ENCODE peak calls at places on chromosomes 13 and 19, in eight cellular contexts. U, P, M, Y, F, E, I and X are unnamed samples. For H3K9me3, the result is how much of the 10 kb centered on the place peaks cover.

GRCh38 chr19:35641515-35642151 is at the start of gene ETV2:
- DNase-seq in U (no peak), P (peak), M (no peak), Y (no peak), F (no peak), E (peak), I (peak), X (no peak)

GRCh38 chr13:38395505-38395803 is 45.8 kb downstream of the UFM1 start:
- DNase-seq in U (no peak), P (no peak), M (no peak), Y (no peak), F (no peak), E (no peak), I (no peak), X (no peak)

GRCh38 chr13:33918199-33918932 is 100.4 kb downstream of the RFC3 start:
- DNase-seq in U (no peak), P (no peak), M (no peak), Y (no peak), F (no peak), E (peak), I (no peak), X (no peak)

GRCh38 chr19:43511324-43511723 is 6.8 kb upstream of the PHLDB3 start:
- DNase-seq in U (no peak), P (no peak), M (no peak), Y (no peak), F (no peak), E (no peak), I (no peak), X (no peak)

GRCh38 chr13:66210677-66211076 is 1019.5 kb downstream of the PCDH9 start:
- DNase-seq in U (no peak), P (no peak), M (no peak), Y (no peak), F (no peak), E (no peak), I (no peak), X (no peak)

GRCh38 chr19:50414850-50415660 is 3.7 kb upstream of the SPIB start:
- DNase-seq in U (peak), P (peak), M (peak), Y (no peak), F (peak), E (peak), I (peak), X (peak)

GRCh38 chr13:25847145-25847544 is 204.7 kb downstream of the SHISA2 start:
- DNase-seq in U (no peak), P (no peak), M (no peak), Y (no peak), F (no peak), E (no peak), I (no peak), X (no peak)

GRCh38 chr13:37667631-37668161 is 69.1 kb upstream of the POSTN start:
- DNase-seq in U (no peak), P (no peak), M (no peak), Y (no peak), F (no peak), E (no peak), I (no peak), X (no peak)

GRCh38 chr13:50589651-50590054 is 253.8 kb downstream of the DLEU7 start:
- DNase-seq in U (no peak), P (no peak), M (no peak), Y (no peak), F (no peak), E (no peak), I (no peak), X (no peak)

GRCh38 chr13:66503890-66504289 is 726.2 kb downstream of the PCDH9 start:
- DNase-seq in U (no peak), P (no peak), M (no peak), Y (no peak), F (no peak), E (no peak), I (peak), X (no peak)

GRCh38 chr19:50205681-50206138 is 2.3 kb downstream of the MYH14 start:
- DNase-seq in U (no peak), P (no peak), M (peak), Y (peak), F (peak), E (no peak), I (peak), X (no peak)

GRCh38 chr19:46726551-46726950 is 9.6 kb upstream of the PRKD2 start:
- DNase-seq in U (no peak), P (no peak), M (no peak), Y (no peak), F (no peak), E (no peak), I (no peak), X (no peak)

GRCh38 chr19:43504426-43505185 is at the start of gene PHLDB3:
- DNase-seq in U (peak), P (peak), M (peak), Y (peak), F (peak), E (peak), I (no peak), X (peak)

GRCh38 chr19:52229524-52229923 is 39.7 kb downstream of the PPP2R1A start:
- DNase-seq in U (no peak), P (no peak), M (no peak), Y (no peak), F (no peak), E (no peak), I (no peak), X (no peak)

GRCh38 chr19:903266-903797 is 9.7 kb downstream of the R3HDM4 start:
- DNase-seq in U (peak), P (no peak), M (no peak), Y (no peak), F (no peak), E (no peak), I (peak), X (no peak)

GRCh38 chr13:65470781-65471180 is 1759.4 kb downstream of the PCDH9 start:
- DNase-seq in U (no peak), P (no peak), M (no peak), Y (no peak), F (no peak), E (no peak), I (no peak), X (no peak)

GRCh38 chr19:1250374-1251232 is 2.2 kb downstream of the MIDN start:
- DNase-seq in U (peak), P (no peak), M (peak), Y (no peak), F (peak), E (peak), I (peak), X (peak)

GRCh38 chr19:29946645-29947044 is 4.6 kb downstream of the URI1 start:
- DNase-seq in U (no peak), P (no peak), M (no peak), Y (no peak), F (no peak), E (no peak), I (no peak), X (no peak)

GRCh38 chr19:29945017-29945416 is 3.0 kb downstream of the URI1 start:
- DNase-seq in U (no peak), P (no peak), M (no peak), Y (no peak), F (no peak), E (no peak), I (no peak), X (no peak)

GRCh38 chr19:29944415-29945012 is 2.5 kb downstream of the URI1 start:
- DNase-seq in U (no peak), P (no peak), M (no peak), Y (no peak), F (no peak), E (no peak), I (no peak), X (no peak)

GRCh38 chr19:29945433-29945832 is 3.4 kb downstream of the URI1 start:
- DNase-seq in U (no peak), P (no peak), M (no peak), Y (no peak), F (no peak), E (no peak), I (no peak), X (no peak)

DNA sequence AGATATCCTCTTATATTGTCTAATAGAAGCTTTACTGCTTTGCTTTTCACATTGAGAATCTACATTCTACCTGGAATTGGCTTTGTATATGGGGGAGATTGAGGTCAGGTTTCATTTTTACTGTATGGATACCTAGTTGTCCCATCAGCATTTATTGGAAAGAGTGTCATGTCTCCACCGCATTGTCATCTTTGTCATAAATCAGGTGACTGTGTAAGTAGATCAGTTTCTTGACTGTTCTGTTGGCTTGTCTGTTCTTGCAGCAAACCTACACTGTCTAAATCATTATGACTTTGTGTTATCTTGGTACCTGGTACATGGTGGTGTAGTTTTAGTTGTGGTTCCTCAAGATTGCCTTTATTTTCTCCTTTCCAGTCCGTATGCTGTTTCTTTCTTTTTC is 5.8 kb downstream of the URI1 start:
- DNase-seq in U (no peak), P (no peak), M (no peak), Y (no peak), F (no peak), E (no peak), I (no peak), X (no peak)
- H3K27ac ChIP-seq in U (peak), P (no peak), M (no peak), Y (no peak), F (no peak), E (no peak), I (no peak), X (no peak)

DNA sequence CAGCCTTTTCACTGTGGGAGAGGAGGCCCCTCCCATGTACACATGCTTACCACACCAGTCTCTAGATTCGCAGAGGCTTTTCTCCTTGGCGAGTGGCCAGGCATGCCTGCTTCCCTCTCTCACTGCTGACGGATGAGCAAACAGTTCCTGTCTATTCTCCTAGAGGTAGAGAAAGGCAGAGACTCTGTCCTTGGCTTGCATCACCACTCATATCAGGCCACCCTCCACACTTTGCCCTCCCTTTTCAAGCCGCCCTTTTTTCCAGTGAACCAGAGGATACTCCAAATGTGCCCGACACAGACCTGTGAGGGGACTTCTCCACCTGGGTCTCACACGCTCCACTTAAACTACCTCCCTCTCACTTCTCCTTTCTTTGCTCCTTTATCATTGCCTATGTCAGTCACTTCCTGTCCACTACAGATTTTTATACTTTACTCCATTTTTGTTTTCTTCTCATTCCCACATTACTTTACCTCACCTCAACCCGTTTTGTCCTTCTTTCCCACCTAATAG is 284.6 kb downstream of the DNAJC15 start:
- DNase-seq in U (peak), P (peak), M (peak), Y (peak), F (peak), E (peak), I (peak), X (no peak)
- TF ChIP-seq CTCF in U (no peak), P (no peak), M (no peak), Y (no peak), F (no peak), E (no peak), I (no peak), X (no peak)

DNA sequence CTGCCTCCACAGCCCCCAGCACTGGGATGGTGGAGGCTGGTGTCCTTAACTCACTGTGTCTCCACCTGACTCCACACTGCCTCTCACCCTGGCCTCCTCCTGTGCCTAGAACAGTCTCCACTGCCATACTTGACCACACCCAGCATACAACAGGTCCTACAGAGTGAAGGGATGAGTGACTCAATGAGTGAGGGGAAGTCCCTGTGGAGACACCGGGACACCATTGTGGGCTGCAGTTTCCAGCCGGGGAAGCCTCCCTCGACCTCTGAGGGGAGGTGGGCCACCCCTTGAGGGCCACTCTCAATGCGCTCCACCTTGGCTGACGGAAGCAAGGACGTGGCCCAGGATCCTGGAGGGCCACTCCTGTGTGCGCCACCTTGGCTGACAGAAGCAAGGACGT is 2.8 kb upstream of the ZNF135 start:
- DNase-seq in U (no peak), P (no peak), M (no peak), Y (no peak), F (no peak), E (no peak), I (no peak), X (no peak)
- H3K9me3 ChIP-seq in U (under half), P (half or more), M (under half), Y (under half), F (under half), E (under half), I (under half), X (half or more)

DNA sequence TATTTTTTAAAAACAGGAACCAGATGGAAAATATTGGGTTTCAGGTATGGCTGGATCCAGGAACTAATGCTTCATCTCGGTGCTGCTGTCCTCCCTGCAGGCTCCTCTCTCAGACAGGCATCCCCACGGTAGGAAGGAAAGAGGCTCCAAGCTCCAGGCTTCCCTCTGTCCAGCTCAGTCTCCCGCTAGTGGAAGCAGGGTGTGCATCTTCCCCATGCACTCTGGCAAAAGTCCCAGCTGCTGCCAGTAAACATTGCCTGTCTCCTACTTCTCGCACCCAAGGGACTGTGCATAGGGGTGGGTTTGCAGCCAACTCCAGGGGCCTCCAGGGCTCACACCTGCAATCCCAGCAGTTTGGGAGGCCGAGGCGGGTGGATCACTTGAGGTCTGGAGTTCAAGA is 29.2 kb downstream of the IL12RB1 start:
- DNase-seq in U (peak), P (peak), M (no peak), Y (no peak), F (no peak), E (no peak), I (no peak), X (no peak)
- H3K27ac ChIP-seq in U (peak), P (peak), M (peak), Y (peak), F (no peak), E (no peak), I (no peak), X (peak)

GRCh38 chr13:74136089-74136658 is 2.0 kb upstream of the KLF12 start:
- DNase-seq in U (peak), P (peak), M (no peak), Y (peak), F (peak), E (peak), I (no peak), X (peak)
- TF ChIP-seq CTCF in U (no peak), P (no peak), M (no peak), Y (no peak), F (no peak), E (no peak), I (no peak), X (no peak)

GRCh38 chr13:30738526-30738925 is 3.2 kb downstream of the ALOX5AP start:
- DNase-seq in U (no peak), P (no peak), M (no peak), Y (no peak), F (no peak), E (peak), I (peak), X (no peak)

GRCh38 chr13:30738946-30739528 is 3.7 kb downstream of the ALOX5AP start:
- DNase-seq in U (no peak), P (no peak), M (no peak), Y (no peak), F (no peak), E (no peak), I (no peak), X (no peak)

GRCh38 chr13:30736921-30737320 is 1.6 kb downstream of the ALOX5AP start:
- DNase-seq in U (no peak), P (no peak), M (no peak), Y (no peak), F (no peak), E (no peak), I (no peak), X (no peak)

GRCh38 chr13:30736461-30736860 is 1.1 kb downstream of the ALOX5AP start:
- DNase-seq in U (no peak), P (no peak), M (no peak), Y (no peak), F (no peak), E (no peak), I (no peak), X (no peak)

GRCh38 chr13:30737511-30738342 is 2.4 kb downstream of the ALOX5AP start:
- DNase-seq in U (no peak), P (no peak), M (no peak), Y (no peak), F (no peak), E (no peak), I (no peak), X (no peak)
- H3K9me3 ChIP-seq in U (under half), P (under half), M (under half), Y (under half), F (under half), E (under half), I (under half), X (under half)

GRCh38 chr19:41457241-41457640 is 14.3 kb downstream of the ERICH4 start:
- DNase-seq in U (no peak), P (no peak), M (no peak), Y (no peak), F (no peak), E (no peak), I (no peak), X (no peak)

GRCh38 chr19:41452584-41453275 is 9.8 kb downstream of the ERICH4 start:
- DNase-seq in U (no peak), P (no peak), M (no peak), Y (no peak), F (no peak), E (no peak), I (no peak), X (no peak)

DNA sequence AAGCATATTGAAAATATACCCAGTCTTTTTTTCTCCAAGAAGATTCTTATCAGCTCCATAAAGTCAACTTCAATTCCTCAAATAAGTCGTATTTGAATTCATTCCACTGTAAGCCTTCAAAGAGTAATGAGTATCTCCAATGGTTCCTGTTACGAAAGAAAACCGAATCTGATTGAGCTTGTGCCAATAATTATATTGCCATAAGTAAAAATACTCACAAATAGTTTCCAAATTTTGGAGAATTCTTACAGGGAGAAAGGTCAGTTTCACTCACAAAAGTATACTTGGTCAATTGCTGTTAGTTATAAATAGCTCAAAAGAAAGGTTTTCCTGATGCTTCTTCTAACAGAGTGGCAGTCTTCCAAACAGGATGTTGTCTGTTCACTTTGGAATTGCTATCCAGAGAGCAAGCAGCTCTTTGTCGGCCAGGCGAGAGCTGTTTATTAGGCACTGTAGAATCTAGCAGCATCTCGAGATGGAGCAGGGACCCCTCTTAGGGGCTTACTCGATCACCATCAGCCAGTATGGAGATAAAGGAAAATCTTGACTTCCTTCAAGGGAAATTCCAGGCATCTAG is 13.5 kb downstream of the ERICH4 start:
- DNase-seq in U (no peak), P (no peak), M (no peak), Y (no peak), F (no peak), E (no peak), I (no peak), X (no peak)
- H3K27ac ChIP-seq in U (peak), P (peak), M (peak), Y (peak), F (no peak), E (no peak), I (no peak), X (no peak)